ENCODE peak calls at places on chromosomes 11 and 22, in ten cellular contexts. O is HCT116, R is upper lobe of right lung, U is heart right ventricle, G is mammary epithelial cell, H is IMR-90, K is adrenal gland, L is neural progenitor cell, M is fibroblast of lung, Z is psoas muscle. S is an unnamed sample.
A peak's percentile ranks its signal among the peaks of the same experiment; 100 is the strongest.

GRCh38 chr22:33451851-33452469 is 393.8 kb upstream of the SYN3 start:
- DNase-seq in H (peak; percentile 40), M (peak; percentile 13), K (no peak), G (no peak), L (no peak), U (no peak), Z (no peak), R (no peak), O (no peak), S (no peak)

GRCh38 chr22:36104435-36104834 is 56.1 kb downstream of the APOL3 start:
- DNase-seq in G (no peak), Z (no peak), H (no peak), K (no peak), U (no peak), O (no peak), M (no peak), R (no peak), L (peak; percentile 24), S (no peak)

GRCh38 chr11:68763926-68764657 is 12.8 kb upstream of the TESMIN start:
- DNase-seq in H (no peak), Z (no peak), R (no peak), M (no peak), U (no peak), L (peak; percentile 43), O (no peak), K (no peak), G (no peak), S (no peak)

GRCh38 chr11:108313444-108313843 is 90.6 kb downstream of the ATM start:
- DNase-seq in M (no peak), O (no peak), U (no peak), K (no peak), R (no peak), G (no peak), L (no peak), Z (no peak), H (no peak), S (no peak)

GRCh38 chr11:96279018-96279417 is 64.0 kb downstream of the MAML2 start:
- DNase-seq in O (no peak), H (no peak), G (no peak), Z (no peak), K (no peak), L (no peak), M (no peak), R (no peak), U (no peak), S (no peak)

GRCh38 chr11:93740031-93740801 is 1.1 kb downstream of the TAF1D start:
- DNase-seq in U (no peak), H (peak; percentile 56), G (peak; percentile 79), R (peak; percentile 68), Z (no peak), O (no peak), L (peak; percentile 23), M (peak; percentile 61), K (no peak), S (peak; percentile 46)

GRCh38 chr11:28701760-28702449 is 593.7 kb downstream of the METTL15 start:
- DNase-seq in R (no peak), Z (no peak), U (no peak), G (peak; percentile 67), O (peak; percentile 69), M (peak; percentile 11), L (no peak), H (no peak), K (peak; percentile 57), S (peak; percentile 20)

GRCh38 chr22:39122772-39123470 is 25.9 kb downstream of the APOBEC3H start:
- DNase-seq in U (no peak), H (no peak), L (no peak), K (no peak), O (no peak), M (no peak), Z (no peak), R (no peak), G (no peak), S (no peak)

GRCh38 chr11:106974831-106975230 is 43.4 kb downstream of the GUCY1A2 start:
- DNase-seq in U (no peak), O (no peak), G (no peak), Z (no peak), M (peak; percentile 11), K (no peak), H (no peak), L (no peak), R (no peak), S (no peak)

GRCh38 chr11:120340529-120340928 is 4.3 kb downstream of the ARHGEF12 start:
- DNase-seq in H (peak; percentile 49), O (no peak), R (no peak), M (no peak), L (no peak), U (no peak), Z (no peak), K (no peak), G (peak; percentile 43), S (peak; percentile 71)

GRCh38 chr11:12540913-12541587 is 133.2 kb upstream of the TEAD1 start:
- DNase-seq in R (no peak), O (no peak), Z (peak; percentile 57), M (peak; percentile 96), G (no peak), U (no peak), K (peak; percentile 32), L (peak; percentile 26), H (peak; percentile 94), S (peak; percentile 58)

GRCh38 chr11:77125191-77125590 is 2.9 kb upstream of the MYO7A start:
- DNase-seq in H (no peak), L (no peak), K (no peak), M (no peak), R (no peak), G (no peak), Z (peak; percentile 8), O (no peak), U (no peak), S (no peak)

GRCh38 chr11:12278766-12279671 is 98.4 kb upstream of the PARVA start:
- DNase-seq in O (no peak), U (no peak), L (no peak), G (no peak), M (no peak), H (no peak), Z (no peak), R (no peak), K (peak; percentile 14), S (no peak)

GRCh38 chr11:68215087-68215445 is 2.0 kb upstream of the KMT5B start:
- DNase-seq in H (no peak), R (peak; percentile 82), G (no peak), O (no peak), U (no peak), L (no peak), M (no peak), K (peak; percentile 34), Z (no peak), S (no peak)

GRCh38 chr22:29245626-29246385 is 22.0 kb downstream of the RHBDD3 start:
- DNase-seq in U (peak; percentile 58), M (peak; percentile 48), G (peak; percentile 34), O (peak; percentile 34), R (peak; percentile 80), L (peak; percentile 75), H (peak; percentile 54), K (peak; percentile 86), Z (peak; percentile 63), S (peak; percentile 33)

GRCh38 chr11:96967616-96968015 is 577.8 kb downstream of the JRKL start:
- DNase-seq in K (no peak), R (no peak), O (no peak), U (no peak), Z (no peak), L (no peak), H (no peak), G (no peak), M (no peak), S (no peak)

GRCh38 chr11:85749287-85749834 is 61.6 kb downstream of the SYTL2 start:
- DNase-seq in G (no peak), L (no peak), U (no peak), O (no peak), M (no peak), R (no peak), K (no peak), Z (no peak), H (no peak), S (no peak)

GRCh38 chr22:35534091-35534490 is 6.5 kb upstream of the RASD2 start:
- DNase-seq in R (no peak), G (no peak), M (no peak), H (no peak), L (no peak), K (no peak), Z (no peak), U (no peak), O (no peak), S (no peak)

GRCh38 chr11:83938148-83938547 is 652.0 kb upstream of the CCDC90B start:
- DNase-seq in M (no peak), O (no peak), G (no peak), K (no peak), Z (no peak), L (no peak), R (no peak), U (no peak), H (no peak), S (no peak)

GRCh38 chr11:64290352-64290751 is 750 bp upstream of the KCNK4 start:
- DNase-seq in R (no peak), U (no peak), Z (no peak), H (no peak), M (no peak), G (no peak), L (no peak), K (no peak), O (no peak), S (no peak)
- H3K4me1 ChIP-seq in R (peaks cover 8% of the 10 kb centered on the region), U (peaks cover 11% of the 10 kb centered on the region), Z (peaks cover 24% of the 10 kb centered on the region), H (peaks cover 9% of the 10 kb centered on the region), M (peaks cover 7% of the 10 kb centered on the region), G (peaks cover 17% of the 10 kb centered on the region), L (peaks cover 14% of the 10 kb centered on the region), K (peaks cover 6% of the 10 kb centered on the region), O (peaks cover 10% of the 10 kb centered on the region), S (no peaks in the 10 kb centered on the region)

GRCh38 chr11:115503083-115503885 is 931 bp downstream of the CADM1 start:
- DNase-seq in L (peak; percentile 85), G (peak; percentile 64), R (peak; percentile 90), H (peak; percentile 71), K (peak; percentile 72), U (peak; percentile 61), O (no peak), Z (peak; percentile 64), M (peak; percentile 71), S (peak; percentile 64)
- TF ChIP-seq CTCF in L (no peak), G (peak; percentile 65), R (peak; percentile 56), H (peak; percentile 67), K (peak; percentile 37), U (peak; percentile 65), O (no peak), Z (peak; percentile 45), M (peak; percentile 41), S (peak; percentile 73)

GRCh38 chr22:41197808-41198585 is 7.1 kb upstream of the L3MBTL2 start:
- DNase-seq in H (no peak), M (peak; percentile 27), R (peak; percentile 73), U (no peak), G (no peak), O (no peak), L (peak; percentile 68), K (no peak), Z (no peak), S (no peak)
- H3K27me3 ChIP-seq in H (peaks cover 3% of the 10 kb centered on the region), M (no peaks in the 10 kb centered on the region), R (no peaks in the 10 kb centered on the region), U (no peaks in the 10 kb centered on the region), G (no peaks in the 10 kb centered on the region), O (no peaks in the 10 kb centered on the region), L (peaks cover 73% of the 10 kb centered on the region), K (no peaks in the 10 kb centered on the region), Z (no peaks in the 10 kb centered on the region), S (peaks cover 12% of the 10 kb centered on the region)

DNA sequence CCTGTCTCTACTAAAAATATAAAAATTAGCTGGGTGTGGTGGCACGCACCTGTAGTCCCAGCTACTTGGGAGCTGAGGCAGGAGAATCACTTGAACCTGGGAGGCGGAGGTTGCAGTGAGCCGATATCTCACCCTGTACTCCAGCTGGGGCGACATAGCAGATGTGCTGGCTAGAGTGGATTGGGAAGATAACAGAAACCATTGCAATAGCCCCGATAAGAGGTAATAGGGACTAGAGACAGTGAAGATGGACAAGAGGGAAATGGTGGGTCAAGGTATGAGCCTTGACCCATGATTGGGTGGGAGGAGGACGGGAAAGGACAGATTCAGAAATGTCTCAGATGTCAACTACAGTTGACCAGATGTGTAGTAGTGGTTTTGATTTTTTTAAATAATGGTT is 6.1 kb downstream of the SWAP70 start:
- DNase-seq in K (no peak), G (no peak), U (no peak), Z (no peak), O (no peak), M (no peak), R (no peak), H (no peak), L (no peak), S (no peak)
- H3K4me1 ChIP-seq in K (no peaks in the 10 kb centered on the region), G (no peaks in the 10 kb centered on the region), U (no peaks in the 10 kb centered on the region), Z (no peaks in the 10 kb centered on the region), O (no peaks in the 10 kb centered on the region), M (no peaks in the 10 kb centered on the region), R (no peaks in the 10 kb centered on the region), H (peaks cover 6% of the 10 kb centered on the region), L (peaks cover 1% of the 10 kb centered on the region), S (peaks cover 4% of the 10 kb centered on the region)

S was measured in foreskin keratinocyte.